ENCODE peak calls at places on chromosomes 2 and 18, in seven cellular contexts. V, P, F, Q, C, X and B are unnamed samples.

GRCh38 chr2:240208096-240208495 is 67.6 kb upstream of the OTOS start:
- DNase-seq in C (no peak), P (no peak), X (no peak), V (peak; percentile 42), Q (no peak), F (no peak), B (no peak)

GRCh38 chr2:111900859-111901258 is 2.5 kb downstream of the MERTK start:
- DNase-seq in C (no peak), P (peak; percentile 62), V (no peak), X (peak; percentile 52), Q (no peak), F (no peak), B (no peak)

GRCh38 chr18:79955302-79956075 is 4.0 kb upstream of the SLC66A2 start:
- DNase-seq in V (peak; percentile 11), P (no peak), C (no peak), F (no peak), X (peak; percentile 29), Q (no peak), B (no peak)

GRCh38 chr18:66582151-66582550 is 21.7 kb downstream of the CDH19 start:
- DNase-seq in X (no peak), C (no peak), P (no peak), F (no peak), Q (no peak), V (no peak), B (no peak)

GRCh38 chr2:46025683-46026082 is 271.5 kb upstream of the EPAS1 start:
- DNase-seq in C (no peak), F (no peak), P (no peak), X (no peak), Q (no peak), V (no peak), B (no peak)

GRCh38 chr2:167509585-167509984 is 621.3 kb downstream of the XIRP2 start:
- DNase-seq in P (peak; percentile 89), X (peak; percentile 42), C (no peak), F (no peak), V (no peak), Q (peak; percentile 47), B (no peak)

GRCh38 chr2:43832457-43832856 is 6.2 kb downstream of the ABCG5 start:
- DNase-seq in P (peak; percentile 19), F (no peak), C (no peak), Q (no peak), V (no peak), X (no peak), B (no peak)

GRCh38 chr2:23464156-23464555 is 79.2 kb downstream of the KLHL29 start:
- DNase-seq in C (no peak), Q (no peak), V (no peak), X (no peak), F (no peak), P (no peak), B (no peak)

GRCh38 chr2:200484934-200485333 is 24.9 kb downstream of the KCTD18 start:
- DNase-seq in X (no peak), F (no peak), V (no peak), P (no peak), Q (no peak), C (no peak), B (no peak)

GRCh38 chr2:207311316-207312005 is 145.7 kb upstream of the KLF7 start:
- DNase-seq in Q (peak; percentile 93), F (peak; percentile 90), V (peak; percentile 67), P (peak; percentile 39), C (no peak), X (peak; percentile 97), B (no peak)

GRCh38 chr18:8286303-8286702 is 322.9 kb upstream of the RAB12 start:
- DNase-seq in P (no peak), Q (no peak), F (no peak), C (no peak), V (no peak), X (peak; percentile 26), B (no peak)
- TF ChIP-seq CTCF in P (no peak), Q (no peak), F (no peak), C (no peak), V (no peak), X (no peak), B (no peak)

GRCh38 chr18:35343488-35343935 is 708 bp downstream of the ZNF24 start:
- DNase-seq in F (no peak), P (no peak), C (no peak), X (no peak), V (no peak), Q (no peak), B (no peak)
- TF ChIP-seq CTCF in F (no peak), P (no peak), C (no peak), X (no peak), V (no peak), Q (no peak), B (no peak)

GRCh38 chr2:232441147-232441651 is 14.8 kb upstream of the ALPI start:
- DNase-seq in V (peak; percentile 57), Q (no peak), C (no peak), X (no peak), P (no peak), F (no peak), B (no peak)

GRCh38 chr2:232438051-232438450 is 17.9 kb upstream of the ALPI start:
- DNase-seq in X (no peak), F (no peak), P (no peak), Q (no peak), V (peak; percentile 25), C (no peak), B (no peak)

GRCh38 chr2:232437130-232437620 is 18.8 kb upstream of the ALPI start:
- DNase-seq in F (no peak), X (no peak), Q (no peak), V (peak; percentile 31), P (no peak), C (no peak), B (no peak)

GRCh38 chr2:232438951-232439757 is 16.8 kb upstream of the ALPI start:
- DNase-seq in P (peak; percentile 40), F (no peak), C (peak; percentile 31), X (no peak), Q (no peak), V (peak; percentile 40), B (peak; percentile 36)

DNA sequence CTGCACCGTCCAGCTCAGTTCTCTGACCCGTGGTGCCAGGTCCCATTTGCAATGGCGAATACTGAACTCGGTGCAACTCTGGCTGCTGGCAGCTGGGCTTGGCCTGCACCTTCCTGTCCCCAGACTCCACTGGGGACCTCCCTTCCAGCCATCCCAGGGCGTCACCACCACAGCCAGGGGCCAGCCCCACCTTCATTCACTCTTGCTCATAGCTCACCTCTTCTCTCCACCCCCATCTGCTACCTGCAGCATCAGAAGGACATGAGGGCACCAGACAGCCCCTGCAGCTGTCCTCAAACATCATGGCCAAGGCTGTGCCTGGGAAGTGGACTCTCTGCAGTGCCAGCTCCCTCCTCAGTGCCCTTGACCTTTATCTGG is 16.2 kb upstream of the ALPI start:
- DNase-seq in Q (no peak), P (no peak), V (peak; percentile 48), F (no peak), X (no peak), C (no peak), B (no peak)
- TF ChIP-seq CTCF in Q (peak; percentile 23), P (peak; percentile 29), V (no peak), F (no peak), X (no peak), C (peak; percentile 58), B (peak; percentile 49)

GRCh38 chr2:241860184-241861078 is 1.7 kb upstream of the PDCD1 start:
- DNase-seq in X (no peak), Q (no peak), F (no peak), V (no peak), P (no peak), C (no peak), B (peak; percentile 15)
- TF ChIP-seq CTCF in X (no peak), Q (no peak), F (no peak), V (no peak), P (no peak), C (no peak), B (no peak)

DNA sequence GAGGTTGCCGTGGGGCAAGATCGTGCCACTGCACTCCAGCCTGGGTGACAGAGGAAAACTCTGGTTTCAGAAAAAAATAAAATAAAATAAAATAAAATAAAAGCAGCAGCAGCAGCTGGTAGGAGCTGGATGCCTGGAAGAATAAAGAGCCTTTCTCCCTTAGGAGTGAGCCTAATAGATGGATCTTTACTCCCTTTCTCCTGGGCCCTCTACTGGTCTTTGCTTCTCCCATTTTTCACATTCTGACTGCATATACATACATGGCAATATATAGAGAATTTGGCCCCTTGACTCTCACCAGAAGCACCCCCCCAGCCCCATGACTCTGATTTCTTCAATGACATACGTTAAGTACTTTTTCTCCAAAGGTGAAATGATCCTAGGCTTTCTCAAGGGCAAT is 9.8 kb upstream of the MALT1 start:
- DNase-seq in F (no peak), Q (no peak), P (peak; percentile 20), X (peak; percentile 42), C (no peak), V (no peak), B (no peak)
- TF ChIP-seq CTCF in F (peak; percentile 45), Q (peak; percentile 62), P (no peak), X (peak; percentile 20), C (no peak), V (no peak), B (no peak)

DNA sequence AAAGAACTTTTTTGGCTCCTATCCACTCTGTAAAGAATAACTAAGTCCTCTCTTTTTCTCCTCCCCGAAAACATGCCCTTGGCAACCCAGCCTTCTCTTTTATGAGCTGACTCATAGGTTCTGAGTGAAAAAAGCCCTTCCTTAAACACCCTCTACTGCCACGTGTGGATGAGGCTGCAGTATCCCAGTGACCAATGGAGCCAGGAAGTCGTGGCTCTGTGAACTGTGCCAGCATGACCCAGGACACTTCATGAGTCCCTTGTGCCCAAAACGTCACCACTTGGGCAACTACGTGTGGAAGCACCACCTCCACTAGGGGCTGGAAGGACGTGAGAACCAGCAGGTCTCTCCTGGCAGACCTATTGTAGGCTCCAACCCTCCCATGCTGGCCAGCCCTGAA is 349.6 kb downstream of the TNS1 start:
- DNase-seq in C (no peak), V (peak; percentile 98), X (peak; percentile 68), Q (peak; percentile 55), F (peak; percentile 80), P (peak; percentile 96), B (no peak)
- TF ChIP-seq CTCF in C (no peak), V (peak; percentile 31), X (peak; percentile 8), Q (peak; percentile 22), F (peak; percentile 12), P (no peak), B (no peak)

DNA sequence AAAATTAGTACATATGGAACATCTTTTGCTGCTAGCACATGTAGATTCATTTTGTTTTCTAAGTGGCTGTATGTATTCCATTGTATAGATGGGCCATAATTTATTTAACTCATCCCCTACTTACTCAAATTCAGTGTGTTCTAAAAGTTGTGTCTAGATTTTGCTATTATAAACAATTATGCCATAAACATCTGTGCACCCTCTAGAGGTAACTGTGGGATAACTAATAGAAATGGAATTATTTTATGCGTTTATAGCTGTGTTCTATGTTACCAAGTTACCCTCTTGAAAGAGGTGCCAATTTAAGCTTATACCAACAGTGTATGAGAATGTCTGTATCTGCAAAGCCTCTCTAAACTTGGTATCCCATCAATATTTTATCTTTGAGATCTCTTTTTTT is 100.4 kb downstream of the MMADHC start:
- DNase-seq in Q (no peak), F (no peak), V (no peak), C (no peak), X (no peak), P (peak; percentile 6), B (no peak)
- TF ChIP-seq CTCF in Q (peak; percentile 30), F (peak; percentile 3), V (no peak), C (no peak), X (no peak), P (peak; percentile 52), B (no peak)